ENCODE peak calls at places on chromosomes 12 and 14, in eight cellular contexts. W is neuronal stem cell; J is activated T-cell treated with anti-CD3 and anti-CD28 coated beads for 1 hour; I is GM03348; K is activated T-helper 1 cell treated with Interleukin-2 at 50 U/mL for 16 hours; F is CD8-positive, alpha-beta T cell; N is AML-193; U is MCF 10A. H is an unnamed sample.

GRCh38 chr14:100857196-100857922 is 31.4 kb downstream of the MEG3 start:
- DNase-seq in W (no peak), J (no peak), I (no peak), K (no peak), F (no peak), N (no peak), U (no peak), H (no peak)

GRCh38 chr12:57744194-57744776 is 554 bp upstream of the TSPAN31 start:
- DNase-seq in W (no peak), J (peak), I (peak), K (peak), F (peak), N (peak), U (no peak), H (peak)

GRCh38 chr12:76830456-76830855 is 48.4 kb downstream of the CSRP2 start:
- DNase-seq in W (no peak), J (no peak), I (peak), K (no peak), F (no peak), N (no peak), U (no peak), H (no peak)

GRCh38 chr14:91144425-91145145 is 30.7 kb downstream of the DGLUCY start:
- DNase-seq in W (no peak), J (no peak), I (peak), K (no peak), F (no peak), N (no peak), U (no peak), H (no peak)

GRCh38 chr14:54258382-54258781 is 138.4 kb upstream of the CDKN3 start:
- DNase-seq in W (no peak), J (no peak), I (no peak), K (no peak), F (no peak), N (no peak), U (no peak), H (no peak)

GRCh38 chr12:90036641-90037040 is 328.0 kb upstream of the ATP2B1 start:
- DNase-seq in W (no peak), J (no peak), I (peak), K (no peak), F (no peak), N (no peak), U (peak), H (no peak)

GRCh38 chr12:27229367-27229766 is 14.7 kb upstream of the STK38L start:
- DNase-seq in W (no peak), J (no peak), I (no peak), K (no peak), F (no peak), N (peak), U (no peak), H (no peak)

GRCh38 chr14:105867961-105868599 is 341.7 kb downstream of the TMEM121 start:
- DNase-seq in W (no peak), J (no peak), I (no peak), K (no peak), F (no peak), N (no peak), U (no peak), H (no peak)

GRCh38 chr12:131860472-131861260 is 32.5 kb downstream of the MMP17 start:
- DNase-seq in W (peak), J (no peak), I (peak), K (no peak), F (no peak), N (no peak), U (peak), H (no peak)

GRCh38 chr12:65487679-65488078 is 209.2 kb downstream of the MSRB3 start:
- DNase-seq in W (no peak), J (no peak), I (no peak), K (no peak), F (no peak), N (no peak), U (peak), H (no peak)

GRCh38 chr12:43208627-43209026 is 343.4 kb downstream of the ADAMTS20 start:
- DNase-seq in W (no peak), J (no peak), I (no peak), K (no peak), F (no peak), N (no peak), U (no peak), H (no peak)

GRCh38 chr12:131559517-131560516 is 151.1 kb upstream of the SFSWAP start:
- DNase-seq in W (no peak), J (no peak), I (no peak), K (no peak), F (no peak), N (no peak), U (no peak), H (no peak)

GRCh38 chr12:56080556-56081138 is 682 bp downstream of the ERBB3 start:
- DNase-seq in W (no peak), J (no peak), I (no peak), K (no peak), F (no peak), N (no peak), U (peak), H (no peak)

GRCh38 chr14:61730756-61731373 is 31.4 kb upstream of the SNAPC1 start:
- DNase-seq in W (no peak), J (no peak), I (no peak), K (no peak), F (no peak), N (peak), U (no peak), H (no peak)

GRCh38 chr12:3049596-3050314 is 27.4 kb upstream of the TSPAN9 start:
- DNase-seq in W (no peak), J (no peak), I (no peak), K (no peak), F (no peak), N (no peak), U (no peak), H (no peak)

GRCh38 chr14:73752297-73752992 is 38.3 kb upstream of the PNMA1 start:
- DNase-seq in W (no peak), J (no peak), I (peak), K (no peak), F (no peak), N (no peak), U (peak), H (no peak)

GRCh38 chr14:51487848-51488247 is 163.9 kb upstream of the FRMD6 start:
- DNase-seq in W (no peak), J (no peak), I (no peak), K (no peak), F (no peak), N (no peak), U (peak), H (no peak)

H was measured in T follicular helper cell.